ENCODE peak calls at places on chromosomes 13 and 19, in four cellular contexts. W, I, Z and F are unnamed samples.

GRCh38 chr13:105202384-105202783 is 1333.1 kb downstream of the EFNB2 start:
- DNase-seq in W (peak; percentile 14), I (peak; percentile 47), Z (peak; percentile 51), F (peak; percentile 50)

GRCh38 chr13:49651775-49652690 is 23.7 kb downstream of the ARL11 start:
- DNase-seq in W (no peak), I (no peak), Z (no peak), F (no peak)

GRCh38 chr19:33771308-33772101 is 25.2 kb upstream of the KCTD15 start:
- DNase-seq in W (peak; percentile 69), I (peak; percentile 41), Z (peak; percentile 58), F (peak; percentile 53)

GRCh38 chr13:27607125-27607524 is 13.2 kb downstream of the LNX2 start:
- DNase-seq in W (no peak), I (peak; percentile 90), Z (peak; percentile 87), F (peak; percentile 38)

GRCh38 chr13:98970293-98970692 is 7.6 kb downstream of the DOCK9 start:
- DNase-seq in W (no peak), I (no peak), Z (no peak), F (no peak)

GRCh38 chr19:2729943-2730818 is 9.0 kb upstream of the DIRAS1 start:
- DNase-seq in W (no peak), I (no peak), Z (no peak), F (no peak)

GRCh38 chr13:114146629-114147028 is 14.2 kb upstream of the RASA3 start:
- DNase-seq in W (no peak), I (no peak), Z (no peak), F (no peak)

GRCh38 chr19:45995715-45996385 is 583 bp downstream of the CCDC61 start:
- DNase-seq in W (no peak), I (peak; percentile 67), Z (peak; percentile 34), F (no peak)

GRCh38 chr13:21997726-21998125 is 326.9 kb downstream of the FGF9 start:
- DNase-seq in W (no peak), I (no peak), Z (no peak), F (no peak)

GRCh38 chr13:60990032-60990733 is 425.5 kb downstream of the PCDH20 start:
- DNase-seq in W (no peak), I (no peak), Z (no peak), F (no peak)

GRCh38 chr19:13842294-13843103 is 34.4 kb upstream of the NANOS3 start:
- DNase-seq in W (no peak), I (peak; percentile 65), Z (peak; percentile 87), F (peak; percentile 71)

GRCh38 chr13:83880275-83881027 is 1.8 kb downstream of the SLITRK1 start:
- DNase-seq in W (no peak), I (no peak), Z (no peak), F (no peak)

GRCh38 chr13:114065926-114066774 is 66.3 kb downstream of the RASA3 start:
- DNase-seq in W (no peak), I (no peak), Z (no peak), F (no peak)

GRCh38 chr19:47714339-47714738 is 1.1 kb downstream of the EHD2 start:
- DNase-seq in W (no peak), I (no peak), Z (peak; percentile 27), F (no peak)

GRCh38 chr19:55473201-55473600 is 3.2 kb upstream of the ZNF628 start:
- DNase-seq in W (no peak), I (no peak), Z (no peak), F (no peak)

GRCh38 chr13:26541041-26541440 is 16.4 kb upstream of the WASF3 start:
- DNase-seq in W (no peak), I (no peak), Z (no peak), F (no peak)

GRCh38 chr13:102799544-102800144 is 725 bp downstream of the BIVM start:
- DNase-seq in W (peak; percentile 20), I (peak; percentile 5), Z (peak; percentile 40), F (no peak)

GRCh38 chr19:30423481-30423880 is 51.3 kb downstream of the ZNF536 start:
- DNase-seq in W (no peak), I (no peak), Z (no peak), F (no peak)

GRCh38 chr19:39946532-39946931 is 12.1 kb upstream of the FCGBP start:
- DNase-seq in W (no peak), I (no peak), Z (no peak), F (peak; percentile 37)

GRCh38 chr13:32315255-32316029 is at the start of the genes BRCA2 and ZAR1L:
- DNase-seq in W (peak; percentile 66), I (peak; percentile 87), Z (peak; percentile 93), F (peak; percentile 98)
- H3K23ac ChIP-seq in W (peak within 1 kb of the TSS; percentile 29), I (peak within 1 kb of the TSS; percentile 98), Z (no peak within 1 kb of the TSS), F (no peak within 1 kb of the TSS)

DNA sequence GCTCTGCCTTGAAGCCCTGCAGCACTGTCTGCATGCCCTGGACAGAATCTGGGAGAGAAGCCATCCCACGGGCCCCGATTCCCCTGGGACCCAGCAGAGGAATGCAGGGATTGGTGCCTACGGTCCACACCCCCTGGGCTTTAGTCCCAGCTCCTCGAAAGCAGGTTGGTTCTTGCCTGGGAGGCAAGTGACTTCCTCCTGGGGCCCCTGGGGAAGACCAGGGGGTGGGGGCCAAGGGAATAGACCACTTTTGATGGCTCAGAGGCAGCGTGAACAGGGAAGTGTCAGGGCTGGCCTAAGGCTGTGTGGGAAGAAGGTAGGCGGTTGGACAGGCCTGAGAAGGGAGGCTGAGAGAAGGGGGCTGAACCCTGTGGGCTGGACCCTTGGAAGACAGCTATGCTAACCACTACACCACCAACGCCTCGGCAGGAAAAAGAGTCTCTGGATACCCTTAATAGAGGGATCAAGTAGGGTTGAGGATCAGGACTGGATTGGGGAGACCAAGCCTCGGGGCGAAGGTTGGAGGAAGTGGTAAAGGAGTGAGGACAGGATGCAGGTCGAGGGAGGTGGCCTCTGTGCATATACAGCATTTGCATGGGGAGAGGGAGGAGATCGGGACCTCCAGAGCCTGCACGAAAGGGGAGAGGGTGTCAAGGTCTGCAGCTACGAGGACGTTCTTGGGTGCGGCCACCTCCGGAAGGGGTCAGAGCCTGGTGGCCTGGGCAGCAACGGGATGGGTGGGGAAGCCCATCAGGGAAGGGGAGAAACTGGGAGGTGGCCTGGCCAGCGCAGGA is 774 bp downstream of the DPP9 start:
- DNase-seq in W (no peak), I (peak; percentile 53), Z (peak; percentile 37), F (no peak)
- H4K8ac ChIP-seq in W (peak overlapping the region; percentile 95), I (peak overlapping the region; percentile 64), Z (peak overlapping the region; percentile 74), F (peak overlapping the region; percentile 91)

DNA sequence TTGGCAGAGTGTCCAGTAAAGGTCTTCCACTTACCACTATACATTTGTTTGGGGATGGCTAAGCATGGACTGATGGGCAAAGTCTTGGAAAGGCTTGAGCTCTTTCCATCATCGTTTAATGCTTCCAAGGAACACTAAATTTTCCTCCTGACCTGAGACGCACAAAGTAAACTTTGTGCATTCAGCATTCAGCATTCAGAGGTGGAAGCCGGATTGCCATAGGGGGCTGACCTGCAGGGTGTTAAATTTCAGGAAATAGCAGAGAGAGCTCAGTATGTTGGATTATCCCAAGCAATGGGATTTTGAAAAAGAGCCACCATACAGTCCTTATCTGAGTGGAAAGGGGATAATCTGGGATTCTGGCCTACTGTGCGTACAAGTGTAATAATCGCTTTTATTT is 14.0 kb downstream of the ZNF552 start:
- DNase-seq in W (peak; percentile 45), I (no peak), Z (no peak), F (no peak)
- H3K23ac ChIP-seq in W (no peak overlapping the region), I (no peak overlapping the region), Z (no peak overlapping the region), F (no peak overlapping the region)

DNA sequence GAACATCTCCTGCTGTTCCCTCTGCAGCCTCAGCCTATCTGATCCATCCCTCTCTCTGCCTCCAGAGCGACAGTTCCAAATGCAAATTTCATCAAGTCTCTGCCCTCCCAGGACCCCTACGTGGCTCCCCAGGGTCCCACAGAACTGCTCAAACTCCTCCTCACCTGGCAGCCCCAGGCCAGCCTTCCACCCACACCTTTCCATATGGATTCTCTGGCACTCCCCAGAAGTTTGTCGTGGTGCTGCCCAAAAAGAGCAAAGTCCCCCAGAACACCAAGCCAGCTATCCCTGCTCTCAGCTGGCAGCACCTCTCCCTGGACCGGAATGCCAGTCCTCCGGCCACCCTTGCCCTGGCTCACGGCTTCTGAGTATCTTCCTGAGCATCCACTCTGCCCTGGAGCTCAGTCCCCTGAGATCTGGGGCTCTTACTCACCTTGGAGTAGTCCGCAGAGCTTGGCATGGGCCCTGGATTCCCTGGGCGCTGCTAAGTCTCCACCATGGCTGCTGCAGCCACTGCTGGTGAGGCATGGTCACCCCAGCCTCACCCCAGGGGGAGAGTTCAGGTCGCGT is 166.5 kb upstream of the ZNF507 start:
- DNase-seq in W (no peak), I (no peak), Z (no peak), F (no peak)
- H4K8ac ChIP-seq in W (no peak overlapping the region), I (no peak overlapping the region), Z (no peak overlapping the region), F (no peak overlapping the region)